ENCODE peak calls at places on chromosomes 13 and 19, in four cellular contexts. One of them, this sample, is unnamed.

GRCh38 chr19:54138777-54139256 is 1.3 kb downstream of the CNOT3 start:
- DNase-seq in SJSA1: no peak
- DNase-seq in HCT116: no peak
- DNase-seq in K562: no peak
- DNase-seq in this sample: no peak

GRCh38 chr13:68046900-68047299 is 816.8 kb upstream of the PCDH9 start:
- DNase-seq in SJSA1: no peak
- DNase-seq in HCT116: no peak
- DNase-seq in K562: no peak
- DNase-seq in this sample: no peak

GRCh38 chr13:41470187-41470586 is 12.8 kb downstream of the RGCC start:
- DNase-seq in SJSA1: no peak
- DNase-seq in HCT116: no peak
- DNase-seq in K562: no peak
- DNase-seq in this sample: no peak

GRCh38 chr19:12793290-12794195 is 2.3 kb downstream of the JUNB start:
- DNase-seq in HCT116: peak
- DNase-seq in SJSA1: peak
- DNase-seq in K562: peak
- DNase-seq in this sample: peak

GRCh38 chr19:42657551-42657950 is 62.8 kb upstream of the CEACAM8 start:
- DNase-seq in SJSA1: no peak
- DNase-seq in K562: no peak
- DNase-seq in HCT116: no peak
- DNase-seq in this sample: no peak

GRCh38 chr13:21735621-21736401 is 64.9 kb downstream of the FGF9 start:
- DNase-seq in K562: no peak
- DNase-seq in HCT116: no peak
- DNase-seq in SJSA1: no peak
- DNase-seq in this sample: no peak

GRCh38 chr13:70310720-70311119 is 202.5 kb upstream of the KLHL1 start:
- DNase-seq in SJSA1: no peak
- DNase-seq in K562: no peak
- DNase-seq in HCT116: peak
- DNase-seq in this sample: peak

GRCh38 chr19:40217027-40217810 is 965 bp downstream of the TTC9B start:
- DNase-seq in SJSA1: no peak
- DNase-seq in HCT116: peak
- DNase-seq in K562: peak
- DNase-seq in this sample: peak

GRCh38 chr13:106151056-106151699 is 384.3 kb downstream of the EFNB2 start:
- DNase-seq in SJSA1: peak
- DNase-seq in K562: no peak
- DNase-seq in HCT116: peak
- DNase-seq in this sample: peak

GRCh38 chr13:26502826-26503225 is 54.7 kb upstream of the WASF3 start:
- DNase-seq in HCT116: no peak
- DNase-seq in SJSA1: no peak
- DNase-seq in K562: no peak
- DNase-seq in this sample: no peak

GRCh38 chr19:39539165-39539518 is 819 bp downstream of the EID2 start:
- DNase-seq in K562: no peak
- DNase-seq in SJSA1: no peak
- DNase-seq in HCT116: no peak
- DNase-seq in this sample: no peak

GRCh38 chr13:95564948-95565347 is 12.4 kb downstream of the CLDN10 start:
- DNase-seq in K562: no peak
- DNase-seq in HCT116: no peak
- DNase-seq in SJSA1: no peak
- DNase-seq in this sample: no peak

GRCh38 chr13:94859812-94860210 is 147.5 kb upstream of the SOX21 start:
- DNase-seq in K562: no peak
- DNase-seq in SJSA1: no peak
- DNase-seq in HCT116: no peak
- DNase-seq in this sample: no peak

GRCh38 chr13:88022826-88023225 is 351.7 kb downstream of the SLITRK5 start:
- DNase-seq in SJSA1: no peak
- DNase-seq in K562: no peak
- DNase-seq in HCT116: no peak
- DNase-seq in this sample: no peak

GRCh38 chr19:29516821-29517395 is 8.9 kb upstream of the VSTM2B start:
- DNase-seq in K562: no peak
- DNase-seq in SJSA1: no peak
- DNase-seq in HCT116: no peak
- DNase-seq in this sample: no peak

GRCh38 chr19:1746401-1747284 is 6.7 kb upstream of the ONECUT3 start:
- DNase-seq in K562: no peak
- DNase-seq in SJSA1: no peak
- DNase-seq in HCT116: peak
- DNase-seq in this sample: no peak

GRCh38 chr13:23608704-23609413 is 38.6 kb downstream of the TNFRSF19 start:
- DNase-seq in SJSA1: no peak
- DNase-seq in K562: no peak
- DNase-seq in HCT116: no peak
- DNase-seq in this sample: peak

GRCh38 chr19:2302319-2303208 is 5.4 kb downstream of the LINGO3 start:
- DNase-seq in SJSA1: no peak
- DNase-seq in K562: peak
- DNase-seq in HCT116: no peak
- DNase-seq in this sample: no peak

GRCh38 chr19:3108775-3109174 is 14.6 kb downstream of the GNA11 start:
- DNase-seq in SJSA1: peak
- DNase-seq in HCT116: no peak
- DNase-seq in K562: peak
- DNase-seq in this sample: peak

GRCh38 chr19:52945652-52946321 is 16.9 kb downstream of the ZNF816 start:
- DNase-seq in K562: no peak
- DNase-seq in SJSA1: no peak
- DNase-seq in HCT116: no peak
- DNase-seq in this sample: no peak

GRCh38 chr19:15450528-15450890 is 753 bp upstream of the WIZ start:
- DNase-seq in SJSA1: no peak
- DNase-seq in K562: no peak
- DNase-seq in HCT116: no peak
- DNase-seq in this sample: no peak
- H3K4me3 ChIP-seq in SJSA1: no peak
- H3K4me3 ChIP-seq in K562: no peak
- H3K4me3 ChIP-seq in HCT116: peak
- H3K4me3 ChIP-seq in this sample: no peak

GRCh38 chr19:4328243-4328990 is 10.2 kb downstream of the STAP2 start:
- DNase-seq in HCT116: peak
- DNase-seq in K562: peak
- DNase-seq in SJSA1: peak
- DNase-seq in this sample: peak

GRCh38 chr19:4327877-4328242 is 10.8 kb downstream of the STAP2 start:
- DNase-seq in K562: no peak
- DNase-seq in SJSA1: no peak
- DNase-seq in HCT116: no peak
- DNase-seq in this sample: no peak

GRCh38 chr19:4326215-4326836 is 12.3 kb downstream of the STAP2 start:
- DNase-seq in K562: no peak
- DNase-seq in HCT116: no peak
- DNase-seq in SJSA1: no peak
- DNase-seq in this sample: no peak

GRCh38 chr19:4327252-4327876 is 11.3 kb downstream of the STAP2 start:
- DNase-seq in HCT116: no peak
- DNase-seq in SJSA1: peak
- DNase-seq in K562: peak
- DNase-seq in this sample: peak

DNA sequence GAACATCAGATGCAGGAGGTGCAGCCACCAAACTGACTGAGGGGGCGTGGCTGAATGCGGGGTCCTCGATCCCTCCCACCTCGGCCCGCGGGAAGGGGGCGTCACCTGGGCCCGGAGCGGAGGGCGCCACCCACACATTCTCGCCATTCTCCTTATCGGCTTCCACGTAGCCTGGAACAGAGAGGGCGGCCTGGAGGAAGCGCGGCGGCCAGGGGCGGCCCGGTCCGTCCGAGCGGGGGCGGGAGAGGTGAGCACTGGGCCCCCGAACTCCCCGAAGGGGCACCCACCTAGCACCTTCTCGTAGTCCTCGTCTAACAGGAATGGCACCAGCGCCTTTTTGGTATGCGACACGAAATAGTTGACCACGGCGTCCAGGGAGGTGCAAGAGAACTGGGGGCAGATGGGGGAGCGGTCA is 11.8 kb downstream of the STAP2 start:
- DNase-seq in SJSA1: peak
- DNase-seq in HCT116: no peak
- DNase-seq in K562: peak
- DNase-seq in this sample: no peak
- H3K4me3 ChIP-seq in SJSA1: no peak
- H3K4me3 ChIP-seq in HCT116: no peak
- H3K4me3 ChIP-seq in K562: peak
- H3K4me3 ChIP-seq in this sample: no peak

DNA sequence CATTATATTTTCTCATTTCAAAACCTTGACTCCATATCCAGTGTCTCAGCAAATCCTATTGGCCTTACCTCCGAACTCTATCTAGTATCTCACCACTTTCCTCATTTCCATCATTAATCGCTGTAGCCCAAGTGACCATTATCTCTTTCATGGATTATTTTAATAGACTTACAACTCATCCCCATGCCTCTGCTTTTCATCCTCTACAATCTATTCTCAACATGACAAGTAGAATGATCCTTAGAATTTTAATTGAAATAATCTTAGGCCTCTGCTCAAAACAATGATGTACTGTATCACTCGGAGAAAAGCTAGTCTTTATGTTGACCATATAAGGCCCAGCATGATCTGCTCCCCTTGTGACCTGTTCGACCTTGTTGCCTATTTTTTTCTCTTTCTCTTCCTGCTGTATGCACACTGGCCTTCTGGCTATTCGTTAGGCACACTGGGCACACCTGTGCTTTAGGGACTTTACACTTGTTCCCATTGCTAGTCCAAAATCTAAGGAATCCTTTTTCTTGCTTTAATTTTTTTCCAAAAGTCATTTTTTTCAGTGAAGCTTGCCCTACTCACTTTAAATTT is 21.4 kb downstream of the DNAJC15 start:
- DNase-seq in SJSA1: no peak
- DNase-seq in K562: no peak
- DNase-seq in HCT116: no peak
- DNase-seq in this sample: no peak
- H3K4me3 ChIP-seq in SJSA1: no peak
- H3K4me3 ChIP-seq in K562: no peak
- H3K4me3 ChIP-seq in HCT116: no peak
- H3K4me3 ChIP-seq in this sample: no peak

DNA sequence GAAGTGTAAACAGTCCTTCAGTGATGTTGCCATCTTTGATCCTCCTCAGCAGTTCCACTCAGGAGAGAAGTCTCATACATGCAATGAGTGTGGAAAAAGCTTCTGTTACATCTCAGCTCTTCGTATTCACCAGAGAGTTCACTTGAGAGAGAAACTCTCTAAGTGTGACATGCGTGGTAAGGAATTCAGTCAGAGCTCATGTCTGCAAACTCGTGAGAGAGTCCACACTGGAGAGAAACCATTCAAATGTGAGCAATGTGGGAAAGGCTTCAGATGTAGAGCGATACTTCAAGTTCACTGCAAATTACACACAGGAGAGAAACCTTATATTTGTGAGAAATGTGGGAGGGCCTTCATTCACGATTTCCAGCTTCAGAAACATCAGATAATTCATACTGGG is 7.7 kb downstream of the ZNF230 start:
- DNase-seq in HCT116: no peak
- DNase-seq in K562: no peak
- DNase-seq in SJSA1: no peak
- DNase-seq in this sample: no peak
- H3K4me3 ChIP-seq in HCT116: no peak
- H3K4me3 ChIP-seq in K562: no peak
- H3K4me3 ChIP-seq in SJSA1: no peak
- H3K4me3 ChIP-seq in this sample: no peak

DNA sequence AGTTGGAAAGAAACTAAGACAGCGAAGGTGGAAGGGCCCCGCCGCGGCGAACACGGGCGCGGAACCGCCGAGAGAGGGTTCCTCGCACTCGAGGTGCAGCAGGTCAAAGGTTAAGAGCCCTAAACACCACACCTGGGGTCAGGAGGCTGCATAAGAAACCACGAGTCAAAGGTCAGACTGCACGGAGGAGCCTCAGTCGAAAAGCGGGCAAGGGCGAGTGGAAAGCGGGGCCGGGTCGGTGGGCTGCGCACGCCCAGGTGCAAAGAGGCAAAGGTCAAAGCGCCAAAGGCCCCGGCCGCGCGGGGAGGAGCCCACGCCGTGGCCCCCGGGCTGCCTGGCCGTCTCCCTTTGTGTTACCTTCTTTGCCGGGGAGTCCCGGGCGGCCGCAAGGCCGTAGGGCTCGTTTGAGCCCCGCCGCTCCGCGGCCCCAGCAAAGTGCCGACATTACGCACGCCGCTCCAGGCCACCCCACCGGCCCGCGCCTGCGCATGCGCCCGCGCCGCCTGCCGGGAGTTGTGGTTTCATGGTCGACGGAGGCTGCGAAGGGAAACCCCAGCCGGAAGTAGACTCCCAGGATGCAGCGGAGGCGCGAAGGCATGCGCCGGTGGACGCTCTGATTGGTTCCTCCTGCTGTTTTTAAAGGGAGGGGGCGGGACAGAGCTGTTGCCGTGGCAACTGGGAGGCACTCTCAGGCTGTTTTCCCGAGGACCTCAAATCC is at the start of gene POLRMT:
- DNase-seq in SJSA1: peak
- DNase-seq in K562: peak
- DNase-seq in HCT116: peak
- DNase-seq in this sample: peak
- H3K4me3 ChIP-seq in SJSA1: peak
- H3K4me3 ChIP-seq in K562: peak
- H3K4me3 ChIP-seq in HCT116: peak
- H3K4me3 ChIP-seq in this sample: peak

DNA sequence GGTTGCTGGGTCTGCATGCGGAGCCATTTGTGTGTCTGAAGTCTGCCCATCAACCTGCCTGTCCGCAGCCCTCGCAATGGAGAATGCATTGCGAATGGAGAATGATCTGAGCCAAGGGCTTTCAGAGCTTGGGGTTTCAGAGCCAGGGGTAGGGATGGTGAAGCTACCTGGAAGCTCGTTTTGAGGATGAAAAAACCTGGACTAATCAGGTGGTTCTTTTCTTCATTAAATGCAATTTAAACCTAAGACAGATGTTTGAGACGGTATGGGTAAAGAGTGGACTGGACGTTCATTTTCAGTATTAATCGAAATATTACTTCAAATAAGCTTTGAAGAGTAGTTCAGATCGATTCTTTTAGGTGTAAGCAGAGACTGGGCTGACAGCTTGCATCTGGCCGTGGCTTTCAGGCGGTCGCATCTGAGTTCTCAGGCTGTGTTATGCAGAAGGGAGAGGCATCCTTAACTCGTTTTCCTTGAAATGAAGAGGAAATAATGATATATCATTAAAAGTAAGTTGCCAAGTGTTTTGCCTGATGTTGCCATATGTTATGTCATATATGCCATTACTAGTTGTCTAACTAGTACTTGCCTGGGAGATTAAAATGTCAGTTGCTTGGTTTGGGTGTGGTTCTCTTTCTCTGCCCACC is 801 bp downstream of the MCF2L start:
- DNase-seq in K562: no peak
- DNase-seq in SJSA1: no peak
- DNase-seq in HCT116: no peak
- DNase-seq in this sample: no peak
- H3K4me3 ChIP-seq in K562: no peak
- H3K4me3 ChIP-seq in SJSA1: no peak
- H3K4me3 ChIP-seq in HCT116: peak
- H3K4me3 ChIP-seq in this sample: peak

GRCh38 chr19:50430888-50431342 is 1.8 kb upstream of the MYBPC2 start:
- DNase-seq in SJSA1: no peak
- DNase-seq in HCT116: no peak
- DNase-seq in K562: no peak
- DNase-seq in this sample: no peak
- H3K4me3 ChIP-seq in SJSA1: no peak
- H3K4me3 ChIP-seq in HCT116: peak
- H3K4me3 ChIP-seq in K562: peak
- H3K4me3 ChIP-seq in this sample: peak